ENCODE peak calls at places on chromosomes 7 and 10, in five cellular contexts. P is body of pancreas, Y is fibroblast of mammary gland, B is astrocyte of the cerebellum, G is Peyer's patch. E is an unnamed sample.
A peak's percentile ranks its signal among the peaks of the same experiment; 100 is the strongest.

GRCh38 chr7:95730493-95731280 is 41.7 kb upstream of the DYNC1I1 start:
- DNase-seq in P (peak; percentile 40), Y (no peak), B (no peak), G (no peak), E (peak; percentile 15)

GRCh38 chr10:81680374-81680773 is 194.6 kb upstream of the NRG3 start:
- DNase-seq in P (no peak), Y (no peak), B (no peak), G (no peak), E (no peak)

GRCh38 chr7:35371221-35371620 is 117.3 kb upstream of the TBX20 start:
- DNase-seq in P (no peak), Y (no peak), B (no peak), G (no peak), E (no peak)

GRCh38 chr10:121597504-121598241 is 571 bp downstream of the FGFR2 start:
- DNase-seq in P (no peak), Y (no peak), B (no peak), G (no peak), E (peak; percentile 38)

GRCh38 chr7:151409555-151410404 is at the start of gene WDR86:
- DNase-seq in P (no peak), Y (no peak), B (no peak), G (no peak), E (no peak)

GRCh38 chr7:116249969-116250553 is 39.7 kb downstream of the TES start:
- DNase-seq in P (no peak), Y (peak; percentile 76), B (no peak), G (no peak), E (peak; percentile 52)

GRCh38 chr10:124568858-124569622 is 107.4 kb downstream of the LHPP start:
- DNase-seq in P (no peak), Y (no peak), B (no peak), G (no peak), E (no peak)

GRCh38 chr10:7551891-7552731 is 114.7 kb downstream of the ITIH5 start:
- DNase-seq in P (no peak), Y (no peak), B (no peak), G (no peak), E (no peak)

GRCh38 chr10:3467052-3467906 is 294.7 kb upstream of the PITRM1 start:
- DNase-seq in P (peak; percentile 28), Y (peak; percentile 100), B (peak; percentile 98), G (peak; percentile 74), E (peak; percentile 97)

GRCh38 chr7:102152672-102153585 is 133.7 kb upstream of the SH2B2 start:
- DNase-seq in P (no peak), Y (peak; percentile 18), B (peak; percentile 27), G (no peak), E (peak; percentile 89)

GRCh38 chr7:29622335-29623265 is 59.0 kb downstream of the PRR15 start:
- DNase-seq in P (no peak), Y (peak; percentile 96), B (peak; percentile 75), G (no peak), E (peak; percentile 95)

GRCh38 chr7:129457101-129457500 is 22.9 kb downstream of the STRIP2 start:
- DNase-seq in P (no peak), Y (no peak), B (no peak), G (no peak), E (no peak)

GRCh38 chr10:113524539-113525490 is 28.0 kb upstream of the HABP2 start:
- DNase-seq in P (no peak), Y (peak; percentile 19), B (no peak), G (peak; percentile 9), E (peak; percentile 16)

GRCh38 chr10:6771361-6771760 is 191.3 kb upstream of the PRKCQ start:
- DNase-seq in P (no peak), Y (no peak), B (no peak), G (no peak), E (no peak)

GRCh38 chr10:100670828-100671479 is 74.4 kb upstream of the PAX2 start:
- DNase-seq in P (peak; percentile 29), Y (no peak), B (no peak), G (peak; percentile 59), E (peak; percentile 16)

GRCh38 chr10:94225589-94225988 is 137.2 kb downstream of the NOC3L start:
- DNase-seq in P (no peak), Y (peak; percentile 36), B (no peak), G (no peak), E (peak; percentile 30)

GRCh38 chr7:1056006-1056784 is 11.8 kb downstream of the GPR146 start:
- DNase-seq in P (no peak), Y (no peak), B (no peak), G (no peak), E (no peak)

GRCh38 chr10:128064615-128065580 is 61.3 kb downstream of the MKI67 start:
- DNase-seq in P (no peak), Y (peak; percentile 91), B (peak; percentile 52), G (peak; percentile 88), E (peak; percentile 97)

GRCh38 chr7:106493041-106493731 is 167.8 kb downstream of the CCDC71L start:
- DNase-seq in P (peak; percentile 43), Y (no peak), B (no peak), G (peak; percentile 59), E (no peak)

GRCh38 chr7:7002416-7003062 is 176.5 kb upstream of the CCZ1B start:
- DNase-seq in P (no peak), Y (no peak), B (no peak), G (no peak), E (no peak)

GRCh38 chr7:22561356-22561755 is 61.4 kb upstream of the STEAP1B start:
- DNase-seq in P (peak; percentile 81), Y (peak; percentile 99), B (peak; percentile 99), G (peak; percentile 68), E (peak; percentile 91)

GRCh38 chr10:45625879-45626278 is 46.7 kb downstream of the ZFAND4 start:
- DNase-seq in P (peak; percentile 25), Y (no peak), B (no peak), G (no peak), E (no peak)

DNA sequence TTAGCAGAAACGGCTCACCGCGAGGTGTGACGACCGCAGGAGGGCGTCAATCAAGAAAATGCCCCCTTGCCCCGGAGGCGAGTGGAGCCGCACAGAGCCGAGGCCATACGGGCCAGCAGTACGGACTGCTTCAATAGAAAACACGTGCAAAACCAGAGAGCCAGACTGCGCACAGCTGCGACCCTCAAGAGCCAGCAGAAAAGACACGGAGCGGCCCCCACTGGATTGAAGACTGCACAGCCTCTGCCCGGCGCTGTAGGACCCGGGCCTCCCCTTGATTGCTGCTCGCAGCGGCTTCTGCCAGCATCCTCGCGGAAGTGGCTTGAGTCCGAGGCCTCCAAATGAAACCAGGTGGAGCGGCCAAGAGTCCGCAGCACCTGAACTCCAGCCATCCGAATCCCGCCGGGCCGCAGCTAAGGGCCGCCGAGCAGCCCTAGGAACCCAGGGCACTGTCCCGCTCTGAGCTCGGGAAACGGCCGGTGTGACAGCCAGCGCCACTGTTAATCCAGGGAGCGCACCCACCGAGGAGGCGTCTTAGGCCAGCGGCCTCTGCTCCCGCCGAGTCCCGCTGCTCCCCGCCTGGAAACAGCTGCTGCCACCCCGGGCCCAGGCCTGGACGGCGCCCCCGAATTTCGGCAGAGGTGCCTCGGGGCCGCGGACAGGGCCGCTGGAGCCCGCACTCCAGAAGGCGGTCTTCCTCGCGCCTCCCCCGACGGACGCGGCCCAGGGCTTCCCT is 660 bp upstream of the HHEX start:
- DNase-seq in P (peak; percentile 56), Y (no peak), B (no peak), G (peak; percentile 68), E (no peak)
- TF ChIP-seq CTCF in P (no peak), Y (no peak), B (no peak), G (no peak), E (no peak)

DNA sequence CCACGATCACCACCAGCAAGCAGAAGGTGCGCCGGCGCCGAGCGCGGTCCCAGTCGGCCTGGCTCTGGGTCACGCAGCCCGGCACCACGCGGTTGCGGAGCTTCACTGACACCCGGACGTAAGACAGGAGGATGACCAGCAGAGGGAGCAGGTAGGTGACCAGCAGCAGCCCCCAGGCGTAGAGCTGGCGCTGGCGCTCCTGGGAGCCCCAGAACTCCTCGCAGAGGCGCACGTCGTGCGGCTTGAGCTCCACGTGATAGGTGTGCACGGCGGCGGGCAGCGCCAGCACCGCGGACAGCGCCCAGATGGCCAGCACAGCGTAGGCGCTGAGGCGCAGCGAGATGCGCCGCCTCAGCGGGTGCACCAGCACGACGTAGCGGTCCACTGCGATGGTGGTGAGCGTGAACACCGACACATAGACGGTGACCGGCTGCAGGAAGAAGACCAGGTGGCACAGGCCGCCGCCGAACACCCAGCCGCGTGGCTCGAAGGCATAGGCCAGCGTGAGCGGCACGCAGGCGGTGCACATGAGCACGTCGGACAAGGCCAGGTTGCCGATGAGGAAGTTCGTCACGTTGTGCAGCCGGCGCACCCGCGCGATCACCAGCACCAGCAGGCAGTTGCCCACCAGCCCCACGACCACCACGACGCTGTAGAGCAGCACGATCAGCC is 920 bp downstream of the PRLHR start:
- DNase-seq in P (peak; percentile 44), Y (peak; percentile 55), B (peak; percentile 31), G (no peak), E (no peak)
- TF ChIP-seq CTCF in P (no peak), Y (peak; percentile 32), B (peak; percentile 18), G (no peak), E (peak; percentile 20)

DNA sequence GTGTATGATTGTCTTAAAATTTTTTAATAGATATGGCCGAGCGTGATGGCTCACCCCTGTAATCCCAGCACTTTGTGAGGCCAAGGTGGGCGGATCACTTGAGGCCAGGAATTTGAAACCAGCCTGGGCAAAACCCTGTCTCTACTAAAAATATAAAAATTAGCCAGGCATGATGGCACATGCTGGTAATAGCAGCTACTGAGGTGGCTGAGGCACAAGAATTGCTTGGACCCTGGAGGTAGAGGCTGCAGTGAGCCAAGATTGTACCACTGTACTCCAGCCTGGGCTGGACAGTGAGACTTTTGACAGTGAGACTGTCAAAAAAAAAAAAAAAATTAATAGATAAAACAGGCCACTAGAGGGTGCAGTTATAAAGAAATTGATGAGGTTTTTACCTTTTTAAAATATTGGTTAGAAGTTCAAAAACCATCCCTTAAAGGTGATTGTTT is 20.5 kb downstream of the NOM1 start:
- DNase-seq in P (no peak), Y (peak; percentile 21), B (no peak), G (no peak), E (peak; percentile 40)
- TF ChIP-seq CTCF in P (peak; percentile 27), Y (peak; percentile 19), B (no peak), G (peak; percentile 50), E (peak; percentile 42)

GRCh38 chr10:131899116-131899690 is 1.6 kb upstream of the PPP2R2D start:
- DNase-seq in P (no peak), Y (no peak), B (no peak), G (no peak), E (no peak)

GRCh38 chr10:131898713-131899112 is 2.1 kb upstream of the PPP2R2D start:
- DNase-seq in P (no peak), Y (no peak), B (no peak), G (no peak), E (no peak)

GRCh38 chr10:131901181-131901829 is 497 bp downstream of the PPP2R2D start:
- DNase-seq in P (peak; percentile 71), Y (peak; percentile 10), B (no peak), G (peak; percentile 85), E (peak; percentile 23)

GRCh38 chr10:131900350-131901152 is at the start of gene PPP2R2D:
- DNase-seq in P (peak; percentile 97), Y (peak; percentile 81), B (peak; percentile 70), G (peak; percentile 98), E (peak; percentile 93)

DNA sequence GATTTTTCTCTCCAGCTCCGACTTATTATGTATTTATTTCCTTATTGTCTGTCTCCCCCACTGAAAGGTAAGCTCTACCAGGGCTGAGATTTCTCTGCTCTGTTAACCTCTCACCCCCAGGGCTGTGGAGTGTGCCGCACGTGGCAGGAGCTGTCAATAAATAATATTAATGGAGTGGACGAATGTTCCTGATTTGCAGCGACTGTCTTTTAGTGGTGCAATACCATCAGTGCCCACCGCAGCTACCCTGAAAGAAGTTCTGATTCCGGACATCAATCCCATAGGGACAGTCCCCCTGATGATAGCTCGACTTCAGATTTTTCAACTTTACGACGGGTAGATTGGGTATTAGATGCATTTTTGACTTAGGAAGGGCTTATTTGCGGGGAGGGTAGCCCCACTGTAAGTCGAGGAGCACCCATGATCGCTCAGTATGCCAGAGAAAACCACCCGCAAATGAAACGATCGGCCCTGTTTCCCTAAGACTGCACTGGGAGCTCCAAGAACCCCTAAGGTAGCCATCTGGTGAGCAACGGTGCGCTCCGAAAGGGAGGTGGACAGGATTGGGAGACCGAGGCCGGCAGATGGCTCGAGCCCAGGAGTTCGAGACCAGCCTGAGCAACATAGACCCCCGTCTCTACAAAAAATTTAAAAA is 986 bp upstream of the PPP2R2D start:
- DNase-seq in P (no peak), Y (no peak), B (no peak), G (no peak), E (no peak)
- TF ChIP-seq CTCF in P (no peak), Y (no peak), B (no peak), G (peak; percentile 12), E (no peak)